ENCODE peak calls at places on chromosomes 16 and 17, in nine cellular contexts. One of them, this sample, is unnamed.

GRCh38 chr16:6725634-6726331 is 606.9 kb upstream of the RBFOX1 start:
- DNase-seq in astrocyte of the cerebellum: no peak
- DNase-seq in psoas muscle: no peak
- DNase-seq in A673: peak
- DNase-seq in heart right ventricle: no peak
- DNase-seq in uterus: no peak
- DNase-seq in fibroblast of the aortic adventitia: no peak
- DNase-seq in bronchial epithelial cell: no peak
- DNase-seq in fibroblast of mammary gland: no peak
- DNase-seq in this sample: no peak

GRCh38 chr17:7435676-7436555 is 681 bp downstream of the TMEM102 start:
- DNase-seq in A673: peak
- DNase-seq in fibroblast of mammary gland: no peak
- DNase-seq in psoas muscle: peak
- DNase-seq in bronchial epithelial cell: peak
- DNase-seq in astrocyte of the cerebellum: no peak
- DNase-seq in uterus: no peak
- DNase-seq in fibroblast of the aortic adventitia: no peak
- DNase-seq in heart right ventricle: no peak
- DNase-seq in this sample: no peak

GRCh38 chr17:75778861-75779249 is 5.8 kb upstream of the UNK start:
- DNase-seq in uterus: no peak
- DNase-seq in fibroblast of the aortic adventitia: no peak
- DNase-seq in heart right ventricle: no peak
- DNase-seq in A673: no peak
- DNase-seq in astrocyte of the cerebellum: no peak
- DNase-seq in fibroblast of mammary gland: no peak
- DNase-seq in bronchial epithelial cell: no peak
- DNase-seq in psoas muscle: no peak
- DNase-seq in this sample: no peak

GRCh38 chr16:55571191-55571897 is 4.9 kb downstream of the CAPNS2 start:
- DNase-seq in psoas muscle: no peak
- DNase-seq in heart right ventricle: no peak
- DNase-seq in fibroblast of mammary gland: no peak
- DNase-seq in bronchial epithelial cell: peak
- DNase-seq in astrocyte of the cerebellum: no peak
- DNase-seq in A673: no peak
- DNase-seq in uterus: no peak
- DNase-seq in fibroblast of the aortic adventitia: no peak
- DNase-seq in this sample: no peak

GRCh38 chr17:64133546-64134215 is 3.7 kb upstream of the ERN1 start:
- DNase-seq in fibroblast of mammary gland: peak
- DNase-seq in bronchial epithelial cell: peak
- DNase-seq in A673: peak
- DNase-seq in uterus: no peak
- DNase-seq in heart right ventricle: no peak
- DNase-seq in astrocyte of the cerebellum: peak
- DNase-seq in fibroblast of the aortic adventitia: peak
- DNase-seq in psoas muscle: no peak
- DNase-seq in this sample: peak

GRCh38 chr16:54722210-54722676 is 208.4 kb upstream of the IRX5 start:
- DNase-seq in psoas muscle: no peak
- DNase-seq in fibroblast of mammary gland: no peak
- DNase-seq in A673: no peak
- DNase-seq in uterus: no peak
- DNase-seq in bronchial epithelial cell: peak
- DNase-seq in heart right ventricle: no peak
- DNase-seq in astrocyte of the cerebellum: no peak
- DNase-seq in fibroblast of the aortic adventitia: no peak
- DNase-seq in this sample: no peak

GRCh38 chr16:2985893-2986355 is 5.7 kb upstream of the PKMYT1 start:
- DNase-seq in psoas muscle: peak
- DNase-seq in uterus: no peak
- DNase-seq in fibroblast of the aortic adventitia: no peak
- DNase-seq in heart right ventricle: peak
- DNase-seq in astrocyte of the cerebellum: no peak
- DNase-seq in bronchial epithelial cell: no peak
- DNase-seq in A673: no peak
- DNase-seq in fibroblast of mammary gland: no peak
- DNase-seq in this sample: no peak

GRCh38 chr16:49631521-49632041 is 224.3 kb downstream of the ZNF423 start:
- DNase-seq in A673: peak
- DNase-seq in fibroblast of mammary gland: peak
- DNase-seq in astrocyte of the cerebellum: no peak
- DNase-seq in uterus: no peak
- DNase-seq in fibroblast of the aortic adventitia: peak
- DNase-seq in psoas muscle: no peak
- DNase-seq in bronchial epithelial cell: no peak
- DNase-seq in heart right ventricle: no peak
- DNase-seq in this sample: peak

GRCh38 chr16:69397821-69398521 is 12.2 kb upstream of the TERF2 start:
- DNase-seq in fibroblast of mammary gland: peak
- DNase-seq in uterus: peak
- DNase-seq in fibroblast of the aortic adventitia: peak
- DNase-seq in A673: peak
- DNase-seq in psoas muscle: no peak
- DNase-seq in heart right ventricle: peak
- DNase-seq in bronchial epithelial cell: peak
- DNase-seq in astrocyte of the cerebellum: peak
- DNase-seq in this sample: peak

DNA sequence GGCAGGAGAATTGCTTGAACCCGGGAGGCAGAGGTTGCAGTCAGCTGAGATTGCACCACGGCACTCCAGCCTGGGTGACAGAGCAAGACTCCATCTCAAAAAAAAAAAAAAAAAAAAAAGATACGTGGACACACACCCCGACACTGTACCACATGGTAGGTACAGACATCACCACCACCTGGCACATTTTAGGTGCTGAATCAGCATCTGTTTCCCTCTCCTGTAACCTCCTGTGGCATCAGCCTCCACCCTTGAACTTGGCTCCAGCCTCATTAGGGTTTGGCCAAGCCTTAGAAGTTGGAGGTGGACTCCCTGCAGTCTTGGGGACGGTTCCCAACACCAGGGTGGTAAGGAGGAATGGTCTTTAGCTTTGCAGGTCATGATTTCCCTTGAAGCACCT is 46.0 kb downstream of the XYLT1 start:
- DNase-seq in bronchial epithelial cell: no peak
- DNase-seq in heart right ventricle: no peak
- DNase-seq in fibroblast of the aortic adventitia: no peak
- DNase-seq in uterus: no peak
- DNase-seq in psoas muscle: no peak
- DNase-seq in fibroblast of mammary gland: no peak
- DNase-seq in astrocyte of the cerebellum: no peak
- DNase-seq in A673: no peak
- DNase-seq in this sample: no peak
- TF ChIP-seq CTCF in bronchial epithelial cell: no peak
- TF ChIP-seq CTCF in heart right ventricle: no peak
- TF ChIP-seq CTCF in fibroblast of the aortic adventitia: no peak
- TF ChIP-seq CTCF in uterus: no peak
- TF ChIP-seq CTCF in psoas muscle: no peak
- TF ChIP-seq CTCF in fibroblast of mammary gland: no peak
- TF ChIP-seq CTCF in astrocyte of the cerebellum: no peak
- TF ChIP-seq CTCF in A673: no peak
- TF ChIP-seq CTCF in this sample: no peak

DNA sequence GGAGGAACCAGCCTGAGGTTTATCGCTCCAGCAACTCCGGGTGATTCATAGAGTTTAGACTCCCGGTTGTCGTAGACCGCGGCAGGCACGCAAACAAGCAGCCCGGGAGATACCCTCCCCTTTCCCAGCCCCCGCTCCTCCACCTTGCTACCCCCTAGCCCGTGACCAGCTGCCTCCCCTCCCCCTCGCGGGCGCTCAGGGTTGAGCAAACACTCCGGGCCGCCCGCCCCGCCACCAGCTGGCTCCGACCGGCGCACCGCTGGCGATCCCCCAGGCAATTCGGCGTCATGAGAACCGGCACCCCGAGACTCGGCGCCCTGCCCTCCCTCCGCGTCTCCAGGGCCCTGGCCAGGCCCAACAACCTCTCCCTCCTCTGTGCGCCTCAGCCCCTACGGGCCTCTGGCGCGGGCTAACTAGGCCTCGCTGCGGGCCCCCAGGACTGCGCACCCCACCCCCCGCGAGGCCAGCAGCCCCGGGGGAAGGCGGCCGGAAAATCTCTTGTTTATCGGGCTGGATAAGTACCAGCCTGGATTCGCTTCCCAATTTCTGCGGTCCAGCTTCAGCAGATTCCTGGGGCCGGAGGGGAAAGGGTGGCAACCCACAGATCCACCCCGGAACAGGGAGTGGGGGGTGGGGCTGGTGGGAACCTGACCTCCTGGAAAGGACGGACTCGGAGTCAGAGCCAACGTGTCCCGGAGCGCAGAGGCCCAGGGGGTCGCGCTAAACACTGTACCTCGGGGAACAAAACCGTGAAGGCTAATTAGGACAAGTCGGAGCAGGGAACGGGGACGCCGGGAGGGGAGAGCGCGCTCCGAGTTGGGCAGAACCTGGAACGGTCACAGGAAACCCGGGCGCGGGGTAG is 951 bp upstream of the GPRC5C start:
- DNase-seq in bronchial epithelial cell: peak
- DNase-seq in fibroblast of the aortic adventitia: peak
- DNase-seq in heart right ventricle: peak
- DNase-seq in psoas muscle: peak
- DNase-seq in A673: no peak
- DNase-seq in fibroblast of mammary gland: peak
- DNase-seq in uterus: peak
- DNase-seq in astrocyte of the cerebellum: peak
- DNase-seq in this sample: peak
- H3K4me3 ChIP-seq in bronchial epithelial cell: peak
- H3K4me3 ChIP-seq in fibroblast of the aortic adventitia: peak
- H3K4me3 ChIP-seq in heart right ventricle: peak
- H3K4me3 ChIP-seq in psoas muscle: peak
- H3K4me3 ChIP-seq in A673: peak
- H3K4me3 ChIP-seq in fibroblast of mammary gland: peak
- H3K4me3 ChIP-seq in uterus: peak
- H3K4me3 ChIP-seq in astrocyte of the cerebellum: peak
- H3K4me3 ChIP-seq in this sample: no peak

DNA sequence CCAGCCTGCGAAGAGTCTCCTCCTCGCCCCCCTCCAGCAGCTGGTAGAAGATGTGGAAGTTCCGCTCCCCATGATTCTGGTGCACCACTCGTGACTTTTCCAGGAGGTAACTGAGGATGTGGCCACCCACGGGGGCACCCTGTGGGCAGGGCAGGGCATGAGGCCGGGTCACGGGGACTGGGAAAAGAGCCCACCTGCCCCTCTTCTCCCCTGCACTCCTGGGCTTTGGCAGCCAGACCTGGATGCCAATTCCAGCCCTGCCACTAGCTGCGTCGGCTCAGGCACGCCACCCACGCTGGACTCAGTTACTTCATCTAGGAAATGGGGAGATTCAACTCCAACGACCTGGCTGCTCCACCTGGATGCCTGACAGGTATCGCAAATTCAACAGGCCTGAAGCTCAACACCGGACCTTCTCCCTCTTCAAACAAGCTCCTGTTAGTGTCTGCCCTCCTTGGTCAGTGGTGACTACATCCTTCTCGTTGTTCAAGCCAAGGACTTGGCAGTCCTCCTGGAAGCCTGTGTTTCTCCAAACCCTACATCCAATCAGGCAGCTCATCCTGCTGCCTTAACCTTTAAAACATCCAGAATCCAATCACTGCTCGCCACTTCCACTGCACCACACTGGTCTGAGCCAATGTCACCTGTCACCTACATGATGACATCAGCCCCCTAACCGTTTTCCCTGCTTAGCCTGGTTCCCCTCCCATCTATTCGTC is 11.6 kb downstream of the MYO1C start:
- DNase-seq in astrocyte of the cerebellum: peak
- DNase-seq in A673: no peak
- DNase-seq in fibroblast of the aortic adventitia: peak
- DNase-seq in bronchial epithelial cell: no peak
- DNase-seq in uterus: no peak
- DNase-seq in heart right ventricle: no peak
- DNase-seq in fibroblast of mammary gland: peak
- DNase-seq in psoas muscle: no peak
- DNase-seq in this sample: peak
- TF ChIP-seq CTCF in astrocyte of the cerebellum: no peak
- TF ChIP-seq CTCF in A673: no peak
- TF ChIP-seq CTCF in fibroblast of the aortic adventitia: no peak
- TF ChIP-seq CTCF in bronchial epithelial cell: no peak
- TF ChIP-seq CTCF in uterus: no peak
- TF ChIP-seq CTCF in heart right ventricle: no peak
- TF ChIP-seq CTCF in fibroblast of mammary gland: no peak
- TF ChIP-seq CTCF in psoas muscle: no peak
- TF ChIP-seq CTCF in this sample: no peak

GRCh38 chr17:1730345-1731193 is 6.1 kb downstream of the WDR81 start:
- DNase-seq in fibroblast of the aortic adventitia: peak
- DNase-seq in uterus: peak
- DNase-seq in heart right ventricle: peak
- DNase-seq in bronchial epithelial cell: peak
- DNase-seq in A673: no peak
- DNase-seq in fibroblast of mammary gland: peak
- DNase-seq in psoas muscle: peak
- DNase-seq in astrocyte of the cerebellum: peak
- DNase-seq in this sample: peak
- H3K4me3 ChIP-seq in fibroblast of the aortic adventitia: peak
- H3K4me3 ChIP-seq in uterus: peak
- H3K4me3 ChIP-seq in heart right ventricle: peak
- H3K4me3 ChIP-seq in bronchial epithelial cell: no peak
- H3K4me3 ChIP-seq in A673: no peak
- H3K4me3 ChIP-seq in fibroblast of mammary gland: no peak
- H3K4me3 ChIP-seq in psoas muscle: peak
- H3K4me3 ChIP-seq in astrocyte of the cerebellum: no peak
- H3K4me3 ChIP-seq in this sample: no peak

GRCh38 chr16:85057212-85057889 is 29.8 kb downstream of the KIAA0513 start:
- DNase-seq in fibroblast of the aortic adventitia: no peak
- DNase-seq in A673: no peak
- DNase-seq in fibroblast of mammary gland: no peak
- DNase-seq in bronchial epithelial cell: no peak
- DNase-seq in heart right ventricle: no peak
- DNase-seq in uterus: no peak
- DNase-seq in astrocyte of the cerebellum: no peak
- DNase-seq in psoas muscle: no peak
- DNase-seq in this sample: no peak
- TF ChIP-seq CTCF in fibroblast of the aortic adventitia: peak
- TF ChIP-seq CTCF in A673: no peak
- TF ChIP-seq CTCF in fibroblast of mammary gland: no peak
- TF ChIP-seq CTCF in bronchial epithelial cell: peak
- TF ChIP-seq CTCF in heart right ventricle: peak
- TF ChIP-seq CTCF in uterus: no peak
- TF ChIP-seq CTCF in astrocyte of the cerebellum: peak
- TF ChIP-seq CTCF in psoas muscle: no peak
- TF ChIP-seq CTCF in this sample: peak

GRCh38 chr16:27236635-27237228 is 31.8 kb downstream of the NSMCE1 start:
- DNase-seq in fibroblast of mammary gland: no peak
- DNase-seq in astrocyte of the cerebellum: no peak
- DNase-seq in bronchial epithelial cell: no peak
- DNase-seq in fibroblast of the aortic adventitia: no peak
- DNase-seq in A673: no peak
- DNase-seq in psoas muscle: no peak
- DNase-seq in heart right ventricle: no peak
- DNase-seq in uterus: no peak
- DNase-seq in this sample: no peak
- H3K4me3 ChIP-seq in fibroblast of mammary gland: no peak
- H3K4me3 ChIP-seq in astrocyte of the cerebellum: no peak
- H3K4me3 ChIP-seq in bronchial epithelial cell: no peak
- H3K4me3 ChIP-seq in fibroblast of the aortic adventitia: no peak
- H3K4me3 ChIP-seq in A673: no peak
- H3K4me3 ChIP-seq in psoas muscle: no peak
- H3K4me3 ChIP-seq in heart right ventricle: no peak
- H3K4me3 ChIP-seq in uterus: no peak
- H3K4me3 ChIP-seq in this sample: no peak

GRCh38 chr17:688100-688989 is 26.3 kb downstream of the VPS53 start:
- DNase-seq in astrocyte of the cerebellum: peak
- DNase-seq in uterus: no peak
- DNase-seq in A673: peak
- DNase-seq in fibroblast of the aortic adventitia: peak
- DNase-seq in bronchial epithelial cell: no peak
- DNase-seq in fibroblast of mammary gland: peak
- DNase-seq in psoas muscle: no peak
- DNase-seq in heart right ventricle: peak
- DNase-seq in this sample: peak
- TF ChIP-seq CTCF in astrocyte of the cerebellum: peak
- TF ChIP-seq CTCF in uterus: no peak
- TF ChIP-seq CTCF in A673: peak
- TF ChIP-seq CTCF in fibroblast of the aortic adventitia: peak
- TF ChIP-seq CTCF in bronchial epithelial cell: no peak
- TF ChIP-seq CTCF in fibroblast of mammary gland: peak
- TF ChIP-seq CTCF in psoas muscle: no peak
- TF ChIP-seq CTCF in heart right ventricle: peak
- TF ChIP-seq CTCF in this sample: peak

This sample was measured in astrocyte of the spinal cord.